ENCODE peak calls at places on chromosome 16, in ten cellular contexts. K, M, A, R, Y, T, N, B, Z and W are unnamed samples.
A peak's percentile ranks its signal among the peaks of the same experiment; 100 is the strongest.

GRCh38 chr16:49409121-49409520 is 35.5 kb downstream of the C16orf78 start:
- DNase-seq in K (no peak), M (no peak), A (no peak), R (no peak), Y (no peak), T (no peak), N (peak; percentile 18), B (no peak), Z (no peak), W (no peak)

GRCh38 chr16:11949527-11949926 is 7.7 kb upstream of the NPIPB2 start:
- DNase-seq in K (peak; percentile 68), M (peak; percentile 68), A (peak; percentile 40), R (peak; percentile 46), Y (no peak), T (peak; percentile 62), N (no peak), B (peak; percentile 56), Z (no peak), W (peak; percentile 21)

GRCh38 chr16:86931410-86931941 is 353.1 kb downstream of the FOXL1 start:
- DNase-seq in K (peak; percentile 45), M (no peak), A (peak; percentile 7), R (no peak), Y (peak; percentile 84), T (no peak), N (no peak), B (peak; percentile 87), Z (no peak), W (no peak)

GRCh38 chr16:17312100-17312732 is 158.5 kb downstream of the XYLT1 start:
- DNase-seq in K (peak; percentile 35), M (no peak), A (no peak), R (no peak), Y (no peak), T (no peak), N (no peak), B (no peak), Z (no peak), W (no peak)

GRCh38 chr16:58492066-58492465 is 7.9 kb upstream of the NDRG4 start:
- DNase-seq in K (no peak), M (no peak), A (no peak), R (peak; percentile 53), Y (no peak), T (no peak), N (peak; percentile 29), B (no peak), Z (no peak), W (no peak)

GRCh38 chr16:85436636-85437160 is 176.4 kb upstream of the GSE1 start:
- DNase-seq in K (peak; percentile 66), M (no peak), A (no peak), R (peak; percentile 96), Y (no peak), T (no peak), N (peak; percentile 78), B (no peak), Z (no peak), W (no peak)

GRCh38 chr16:27452569-27453475 is 50.8 kb downstream of the IL21R start:
- DNase-seq in K (no peak), M (no peak), A (no peak), R (peak; percentile 19), Y (no peak), T (no peak), N (no peak), B (no peak), Z (no peak), W (no peak)

GRCh38 chr16:22007509-22008214 is at the start of gene MOSMO:
- DNase-seq in K (peak; percentile 84), M (peak; percentile 94), A (no peak), R (peak; percentile 17), Y (peak; percentile 82), T (peak; percentile 46), N (peak; percentile 76), B (peak; percentile 72), Z (peak; percentile 62), W (peak; percentile 71)

GRCh38 chr16:2952679-2953078 is 11.4 kb upstream of the KREMEN2 start:
- DNase-seq in K (no peak), M (no peak), A (peak; percentile 34), R (no peak), Y (no peak), T (no peak), N (no peak), B (no peak), Z (no peak), W (no peak)